ENCODE peak calls at places on chromosomes 4 and X, in six cellular contexts. One of them, this sample, is unnamed. For H3K4me1, the result is how much of the 10 kb centered on the place peaks cover.

GRCh38 chr4:180028682-180029081 is 2214.5 kb upstream of the TENM3 start:
- DNase-seq in HepG2: peak
- DNase-seq in HCT116: peak
- DNase-seq in GM12878: peak
- DNase-seq in H1: peak
- DNase-seq in K562: no peak
- DNase-seq in this sample: peak

GRCh38 chrX:40105016-40105790 is 7.4 kb upstream of the BCOR start:
- DNase-seq in K562: no peak
- DNase-seq in GM12878: no peak
- DNase-seq in HCT116: no peak
- DNase-seq in HepG2: no peak
- DNase-seq in H1: no peak
- DNase-seq in this sample: no peak

GRCh38 chrX:132127748-132128147 is at the start of gene FRMD7:
- DNase-seq in HCT116: no peak
- DNase-seq in GM12878: no peak
- DNase-seq in HepG2: no peak
- DNase-seq in K562: no peak
- DNase-seq in H1: no peak
- DNase-seq in this sample: no peak

GRCh38 chr4:60463846-60464502 is 736.2 kb upstream of the ADGRL3 start:
- DNase-seq in H1: no peak
- DNase-seq in K562: no peak
- DNase-seq in HCT116: no peak
- DNase-seq in HepG2: peak
- DNase-seq in GM12878: no peak
- DNase-seq in this sample: no peak

GRCh38 chrX:109049903-109050302 is 313.5 kb upstream of the IRS4 start:
- DNase-seq in HCT116: no peak
- DNase-seq in K562: no peak
- DNase-seq in H1: no peak
- DNase-seq in HepG2: no peak
- DNase-seq in GM12878: no peak
- DNase-seq in this sample: no peak

GRCh38 chr4:55154290-55154880 is 29.0 kb upstream of the KDR start:
- DNase-seq in GM12878: no peak
- DNase-seq in H1: no peak
- DNase-seq in HepG2: no peak
- DNase-seq in K562: no peak
- DNase-seq in HCT116: no peak
- DNase-seq in this sample: no peak

GRCh38 chr4:115357767-115358166 is 244.3 kb upstream of the NDST4 start:
- DNase-seq in HepG2: no peak
- DNase-seq in H1: no peak
- DNase-seq in HCT116: no peak
- DNase-seq in GM12878: no peak
- DNase-seq in K562: no peak
- DNase-seq in this sample: no peak

GRCh38 chr4:163090997-163091684 is 75.5 kb downstream of the NAF1 start:
- DNase-seq in HepG2: no peak
- DNase-seq in H1: no peak
- DNase-seq in GM12878: no peak
- DNase-seq in K562: no peak
- DNase-seq in HCT116: no peak
- DNase-seq in this sample: no peak

GRCh38 chrX:9378980-9379696 is 85.7 kb upstream of the TBL1X start:
- DNase-seq in HCT116: no peak
- DNase-seq in H1: no peak
- DNase-seq in HepG2: no peak
- DNase-seq in GM12878: no peak
- DNase-seq in K562: no peak
- DNase-seq in this sample: no peak

GRCh38 chr4:130044788-130045531 is 949.0 kb downstream of the C4orf33 start:
- DNase-seq in HepG2: no peak
- DNase-seq in GM12878: no peak
- DNase-seq in K562: no peak
- DNase-seq in HCT116: no peak
- DNase-seq in H1: no peak
- DNase-seq in this sample: no peak

GRCh38 chr4:24794916-24795665 is at the start of gene SOD3:
- DNase-seq in H1: peak
- DNase-seq in HepG2: peak
- DNase-seq in K562: peak
- DNase-seq in HCT116: no peak
- DNase-seq in GM12878: no peak
- DNase-seq in this sample: peak

GRCh38 chr4:22988526-22988925 is 295.8 kb downstream of the GBA3 start:
- DNase-seq in GM12878: no peak
- DNase-seq in HCT116: no peak
- DNase-seq in K562: no peak
- DNase-seq in HepG2: no peak
- DNase-seq in H1: no peak
- DNase-seq in this sample: no peak

GRCh38 chr4:163113921-163114703 is 52.6 kb downstream of the NAF1 start:
- DNase-seq in HepG2: no peak
- DNase-seq in K562: no peak
- DNase-seq in H1: no peak
- DNase-seq in HCT116: no peak
- DNase-seq in GM12878: no peak
- DNase-seq in this sample: no peak

GRCh38 chrX:76148011-76148665 is 24.7 kb upstream of the PBDC1 start:
- DNase-seq in H1: no peak
- DNase-seq in GM12878: peak
- DNase-seq in K562: no peak
- DNase-seq in HCT116: no peak
- DNase-seq in HepG2: peak
- DNase-seq in this sample: no peak

GRCh38 chr4:186554485-186554884 is 882 bp downstream of the MTNR1A start:
- DNase-seq in HepG2: peak
- DNase-seq in HCT116: peak
- DNase-seq in K562: no peak
- DNase-seq in H1: no peak
- DNase-seq in GM12878: no peak
- DNase-seq in this sample: peak

GRCh38 chrX:85980286-85980685 is 67.1 kb downstream of the CHM start:
- DNase-seq in K562: no peak
- DNase-seq in HCT116: no peak
- DNase-seq in HepG2: no peak
- DNase-seq in GM12878: no peak
- DNase-seq in H1: no peak
- DNase-seq in this sample: no peak

GRCh38 chrX:50281253-50281652 is 76.7 kb downstream of the CCNB3 start:
- DNase-seq in H1: no peak
- DNase-seq in K562: no peak
- DNase-seq in HCT116: no peak
- DNase-seq in HepG2: no peak
- DNase-seq in GM12878: no peak
- DNase-seq in this sample: no peak

GRCh38 chrX:41087219-41087618 is 2.0 kb downstream of the USP9X start:
- DNase-seq in K562: no peak
- DNase-seq in HepG2: no peak
- DNase-seq in GM12878: no peak
- DNase-seq in H1: no peak
- DNase-seq in HCT116: no peak
- DNase-seq in this sample: no peak

GRCh38 chrX:65536291-65536690 is 1.7 kb upstream of the LAS1L start:
- DNase-seq in GM12878: no peak
- DNase-seq in HCT116: no peak
- DNase-seq in HepG2: no peak
- DNase-seq in K562: no peak
- DNase-seq in H1: no peak
- DNase-seq in this sample: no peak

GRCh38 chrX:136867096-136867491 is 13.4 kb downstream of the RBMX start:
- DNase-seq in GM12878: no peak
- DNase-seq in K562: no peak
- DNase-seq in H1: no peak
- DNase-seq in HCT116: no peak
- DNase-seq in HepG2: no peak
- DNase-seq in this sample: no peak

DNA sequence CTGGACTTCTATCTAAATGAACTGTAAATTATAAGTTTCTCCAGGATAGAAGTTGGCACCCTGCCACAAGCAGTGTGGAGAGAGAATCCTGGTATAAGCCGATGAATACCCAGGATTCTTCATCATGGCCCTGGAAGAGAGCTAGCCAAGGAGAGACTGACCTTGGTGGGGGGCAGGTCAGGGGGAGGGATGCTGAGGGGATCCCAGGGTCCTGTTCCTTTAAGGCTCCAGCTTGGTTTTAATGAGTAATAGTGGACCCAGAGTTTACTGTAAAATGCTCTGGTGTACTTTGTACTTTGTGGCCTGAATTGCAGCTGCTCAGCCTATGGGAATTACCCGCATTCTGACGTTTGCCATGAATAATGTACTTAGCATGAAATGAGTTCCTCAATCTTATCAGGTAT is 16.9 kb downstream of the RASSF6 start:
- DNase-seq in HepG2: peak
- DNase-seq in H1: no peak
- DNase-seq in K562: no peak
- DNase-seq in GM12878: no peak
- DNase-seq in HCT116: no peak
- DNase-seq in this sample: no peak
- H3K9ac ChIP-seq in HepG2: no peak
- H3K9ac ChIP-seq in H1: no peak
- H3K9ac ChIP-seq in K562: no peak
- H3K9ac ChIP-seq in GM12878: no peak
- H3K9ac ChIP-seq in HCT116: no peak
- H3K9ac ChIP-seq in this sample: no peak

GRCh38 chrX:148035371-148035770 is 54.2 kb downstream of the FMR1NB start:
- DNase-seq in H1: no peak
- DNase-seq in GM12878: no peak
- DNase-seq in K562: no peak
- DNase-seq in HCT116: no peak
- DNase-seq in HepG2: no peak
- DNase-seq in this sample: no peak

GRCh38 chrX:148037020-148037419 is 55.9 kb downstream of the FMR1NB start:
- DNase-seq in H1: no peak
- DNase-seq in HCT116: no peak
- DNase-seq in K562: no peak
- DNase-seq in HepG2: no peak
- DNase-seq in GM12878: no peak
- DNase-seq in this sample: no peak
- TF ChIP-seq ZNF274 in H1: no peak
- TF ChIP-seq ZNF274 in HCT116: no peak
- TF ChIP-seq ZNF274 in K562: no peak
- TF ChIP-seq ZNF274 in HepG2: no peak
- TF ChIP-seq ZNF274 in GM12878: no peak
- TF ChIP-seq ZNF274 in this sample: no peak

GRCh38 chrX:150847088-150847487 is 51.4 kb downstream of the CD99L2 start:
- DNase-seq in H1: no peak
- DNase-seq in HepG2: no peak
- DNase-seq in GM12878: no peak
- DNase-seq in HCT116: no peak
- DNase-seq in K562: no peak
- DNase-seq in this sample: no peak
- H3K4me1 ChIP-seq in H1: under half
- H3K4me1 ChIP-seq in HepG2: under half
- H3K4me1 ChIP-seq in GM12878: under half
- H3K4me1 ChIP-seq in HCT116: under half
- H3K4me1 ChIP-seq in K562: under half
- H3K4me1 ChIP-seq in this sample: under half

GRCh38 chr4:113641025-113641431 is 120.5 kb downstream of the CAMK2D start:
- DNase-seq in HepG2: peak
- DNase-seq in GM12878: peak
- DNase-seq in HCT116: no peak
- DNase-seq in K562: no peak
- DNase-seq in H1: no peak
- DNase-seq in this sample: no peak
- H3K9ac ChIP-seq in HepG2: peak
- H3K9ac ChIP-seq in GM12878: no peak
- H3K9ac ChIP-seq in HCT116: no peak
- H3K9ac ChIP-seq in K562: no peak
- H3K9ac ChIP-seq in H1: no peak
- H3K9ac ChIP-seq in this sample: no peak

GRCh38 chr4:145878501-145879435 is 59.9 kb downstream of the ZNF827 start:
- DNase-seq in GM12878: no peak
- DNase-seq in HepG2: no peak
- DNase-seq in H1: no peak
- DNase-seq in K562: no peak
- DNase-seq in HCT116: no peak
- DNase-seq in this sample: no peak
- TF ChIP-seq ZNF274 in GM12878: no peak
- TF ChIP-seq ZNF274 in HepG2: no peak
- TF ChIP-seq ZNF274 in H1: no peak
- TF ChIP-seq ZNF274 in K562: no peak
- TF ChIP-seq ZNF274 in HCT116: no peak
- TF ChIP-seq ZNF274 in this sample: no peak

DNA sequence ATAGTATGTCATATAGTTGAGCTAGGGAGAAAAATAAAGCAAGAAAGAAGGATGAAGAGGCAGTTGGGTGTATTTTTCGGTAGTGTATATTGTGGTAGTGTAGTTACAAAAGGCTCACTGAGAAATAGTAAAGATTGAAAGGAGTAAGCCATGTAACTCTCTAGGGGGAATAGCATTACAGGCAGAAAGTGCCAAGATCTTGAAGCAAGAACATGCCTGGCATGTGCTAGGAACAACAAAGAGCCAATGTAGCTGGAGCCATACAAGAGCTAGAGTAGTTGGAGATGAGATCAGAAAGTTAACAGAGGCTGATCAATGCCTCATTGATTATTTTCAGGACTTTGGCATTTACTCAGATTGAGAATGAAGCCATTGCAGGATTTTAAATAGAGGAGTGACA is 3.0 kb downstream of the ABCE1 start:
- DNase-seq in GM12878: no peak
- DNase-seq in HepG2: no peak
- DNase-seq in HCT116: no peak
- DNase-seq in K562: no peak
- DNase-seq in H1: no peak
- DNase-seq in this sample: no peak
- H3K4me1 ChIP-seq in GM12878: under half
- H3K4me1 ChIP-seq in HepG2: half or more
- H3K4me1 ChIP-seq in HCT116: under half
- H3K4me1 ChIP-seq in K562: under half
- H3K4me1 ChIP-seq in H1: under half
- H3K4me1 ChIP-seq in this sample: under half